ENCODE peak calls at places on chromosomes 6 and 20, in seven cellular contexts. F, B, Z, E, T, G and Q are unnamed samples.

GRCh38 chr6:7121704-7122241 is 14.0 kb downstream of the RREB1 start:
- DNase-seq in F (no peak), B (no peak), Z (peak), E (no peak), T (no peak), G (no peak), Q (no peak)

GRCh38 chr6:35534396-35535170 is 21.9 kb upstream of the TULP1 start:
- DNase-seq in F (no peak), B (no peak), Z (no peak), E (no peak), T (no peak), G (no peak), Q (peak)

GRCh38 chr20:53434662-53435061 is 159.0 kb downstream of the ZNF217 start:
- DNase-seq in F (no peak), B (no peak), Z (no peak), E (no peak), T (no peak), G (no peak), Q (no peak)

GRCh38 chr6:154882107-154882506 is 113.0 kb upstream of the TIAM2 start:
- DNase-seq in F (no peak), B (no peak), Z (no peak), E (peak), T (no peak), G (peak), Q (no peak)

GRCh38 chr6:134345780-134346179 is 27.9 kb upstream of the SGK1 start:
- DNase-seq in F (peak), B (no peak), Z (no peak), E (no peak), T (no peak), G (no peak), Q (peak)

GRCh38 chr20:51899674-51900073 is 97.4 kb upstream of the SALL4 start:
- DNase-seq in F (no peak), B (no peak), Z (no peak), E (no peak), T (no peak), G (no peak), Q (no peak)

GRCh38 chr6:15817100-15817499 is 154.3 kb upstream of the DTNBP1 start:
- DNase-seq in F (no peak), B (no peak), Z (no peak), E (no peak), T (no peak), G (no peak), Q (no peak)

GRCh38 chr20:986733-987355 is 15.3 kb downstream of the RSPO4 start:
- DNase-seq in F (no peak), B (no peak), Z (no peak), E (no peak), T (no peak), G (no peak), Q (no peak)

GRCh38 chr20:63313349-63314014 is 20.5 kb downstream of the COL20A1 start:
- DNase-seq in F (no peak), B (no peak), Z (no peak), E (no peak), T (no peak), G (no peak), Q (no peak)

GRCh38 chr6:166760288-166760687 is 133.2 kb upstream of the RPS6KA2 start:
- DNase-seq in F (no peak), B (no peak), Z (no peak), E (no peak), T (no peak), G (no peak), Q (no peak)

GRCh38 chr6:107991939-107992560 is 34.0 kb upstream of the SEC63 start:
- DNase-seq in F (no peak), B (no peak), Z (no peak), E (no peak), T (peak), G (no peak), Q (no peak)

GRCh38 chr6:155152211-155153076 is 111.4 kb upstream of the CLDN20 start:
- DNase-seq in F (no peak), B (no peak), Z (no peak), E (no peak), T (peak), G (no peak), Q (no peak)

GRCh38 chr6:169917153-169917552 is 165.7 kb downstream of the ERMARD start:
- DNase-seq in F (no peak), B (no peak), Z (no peak), E (no peak), T (no peak), G (no peak), Q (no peak)

GRCh38 chr20:10216146-10216741 is 2.4 kb upstream of the SNAP25 start:
- DNase-seq in F (no peak), B (no peak), Z (no peak), E (peak), T (no peak), G (peak), Q (peak)

GRCh38 chr6:134162932-134163331 is 110.5 kb upstream of the SLC2A12 start:
- DNase-seq in F (no peak), B (no peak), Z (no peak), E (no peak), T (no peak), G (no peak), Q (no peak)

GRCh38 chr6:54138795-54139194 is 27.6 kb downstream of the MLIP start:
- DNase-seq in F (no peak), B (no peak), Z (no peak), E (no peak), T (no peak), G (no peak), Q (no peak)

GRCh38 chr20:35621560-35621946 is 5.9 kb downstream of the SPAG4 start:
- DNase-seq in F (no peak), B (no peak), Z (no peak), E (no peak), T (no peak), G (no peak), Q (no peak)

GRCh38 chr6:71886184-71887005 is at the start of gene RIMS1:
- DNase-seq in F (peak), B (peak), Z (peak), E (peak), T (peak), G (no peak), Q (peak)

GRCh38 chr20:34921436-34921835 is 34.2 kb downstream of the GSS start:
- DNase-seq in F (no peak), B (no peak), Z (no peak), E (no peak), T (no peak), G (no peak), Q (no peak)

GRCh38 chr20:57076202-57076651 is 190.2 kb downstream of the BMP7 start:
- DNase-seq in F (no peak), B (no peak), Z (no peak), E (peak), T (no peak), G (no peak), Q (no peak)

GRCh38 chr6:31083742-31084354 is 28.5 kb downstream of the C6orf15 start:
- DNase-seq in F (no peak), B (no peak), Z (peak), E (peak), T (peak), G (peak), Q (no peak)

GRCh38 chr20:20549699-20550098 is 162.7 kb downstream of the RALGAPA2 start:
- DNase-seq in F (no peak), B (peak), Z (no peak), E (peak), T (no peak), G (peak), Q (no peak)

GRCh38 chr20:24502184-24502583 is 32.8 kb downstream of the SYNDIG1 start:
- DNase-seq in F (peak), B (no peak), Z (no peak), E (peak), T (no peak), G (peak), Q (peak)

GRCh38 chr6:128519931-128520435 is 416 bp downstream of the PTPRK start:
- DNase-seq in F (peak), B (no peak), Z (peak), E (no peak), T (peak), G (no peak), Q (peak)

GRCh38 chr20:63518946-63519764 is 1.4 kb upstream of the PPDPF start:
- DNase-seq in F (no peak), B (no peak), Z (no peak), E (no peak), T (no peak), G (no peak), Q (no peak)

GRCh38 chr20:33299111-33299603 is 16.1 kb downstream of the BPIFB1 start:
- DNase-seq in F (peak), B (no peak), Z (peak), E (peak), T (peak), G (peak), Q (peak)

GRCh38 chr6:161476711-161477110 is 202.8 kb upstream of the AGPAT4 start:
- DNase-seq in F (no peak), B (no peak), Z (no peak), E (peak), T (no peak), G (no peak), Q (peak)

GRCh38 chr6:170135461-170135820 is 155.4 kb downstream of the DLL1 start:
- DNase-seq in F (peak), B (no peak), Z (no peak), E (no peak), T (no peak), G (no peak), Q (no peak)

GRCh38 chr20:37178839-37179670 is at the start of the genes MROH8 and RPN2:
- DNase-seq in F (peak), B (peak), Z (peak), E (peak), T (peak), G (peak), Q (peak)

GRCh38 chr6:9745476-9745875 is 669.4 kb downstream of the TFAP2A start:
- DNase-seq in F (no peak), B (no peak), Z (no peak), E (peak), T (no peak), G (peak), Q (no peak)

GRCh38 chr20:57505991-57506390 is 18.9 kb downstream of the CTCFL start:
- DNase-seq in F (no peak), B (no peak), Z (peak), E (no peak), T (no peak), G (no peak), Q (no peak)

GRCh38 chr6:9405369-9405768 is 970.0 kb upstream of the SLC35B3 start:
- DNase-seq in F (no peak), B (peak), Z (no peak), E (peak), T (no peak), G (peak), Q (no peak)

GRCh38 chr6:165574770-165575549 is 88.1 kb downstream of the PDE10A start:
- DNase-seq in F (no peak), B (no peak), Z (no peak), E (peak), T (no peak), G (peak), Q (no peak)